ENCODE peak calls at places on chromosomes 5 and 9, in nine cellular contexts. K is GM10248, R is NB4, M is fibroblast of mammary gland, A is GM20000, W is heart left ventricle, N is IMR-90, E is foreskin keratinocyte, I is left lung. Q is an unnamed sample.

GRCh38 chr5:96714951-96715451 is 52.8 kb downstream of the CAST start:
- DNase-seq in K (no peak), R (peak; percentile 71), M (peak; percentile 84), A (no peak), W (peak; percentile 65), N (peak; percentile 91), E (peak; percentile 61), I (no peak), Q (peak; percentile 74)

GRCh38 chr5:38948501-38948900 is 102.7 kb downstream of the OSMR start:
- DNase-seq in K (no peak), R (no peak), M (peak; percentile 57), A (no peak), W (no peak), N (peak; percentile 65), E (peak; percentile 12), I (no peak), Q (no peak)

GRCh38 chr5:10885026-10885425 is 124.0 kb upstream of the DAP start:
- DNase-seq in K (no peak), R (peak; percentile 51), M (peak; percentile 21), A (no peak), W (no peak), N (peak; percentile 78), E (peak; percentile 57), I (no peak), Q (no peak)

GRCh38 chr5:26259081-26259480 is 779.3 kb downstream of the CDH9 start:
- DNase-seq in K (no peak), R (no peak), M (no peak), A (no peak), W (no peak), N (no peak), E (no peak), I (no peak), Q (no peak)

GRCh38 chr9:68523367-68523936 is 17.2 kb downstream of the TMEM252 start:
- DNase-seq in K (no peak), R (no peak), M (no peak), A (no peak), W (no peak), N (no peak), E (no peak), I (no peak), Q (no peak)

GRCh38 chr5:1652873-1653707 is 129.3 kb upstream of the LPCAT1 start:
- DNase-seq in K (no peak), R (peak; percentile 57), M (no peak), A (no peak), W (no peak), N (no peak), E (peak; percentile 6), I (peak; percentile 63), Q (no peak)

GRCh38 chr9:33458444-33458843 is 11.1 kb upstream of the AQP3 start:
- DNase-seq in K (peak; percentile 61), R (peak; percentile 63), M (no peak), A (peak; percentile 67), W (no peak), N (peak; percentile 46), E (peak; percentile 91), I (no peak), Q (no peak)

GRCh38 chr5:124962735-124963134 is 216.3 kb upstream of the ZNF608 start:
- DNase-seq in K (no peak), R (peak; percentile 40), M (no peak), A (no peak), W (no peak), N (no peak), E (no peak), I (no peak), Q (no peak)

GRCh38 chr9:93059097-93059959 is 827 bp downstream of the SUSD3 start:
- DNase-seq in K (peak; percentile 56), R (peak; percentile 75), M (no peak), A (peak; percentile 73), W (no peak), N (no peak), E (no peak), I (peak; percentile 87), Q (no peak)

GRCh38 chr9:34059231-34059720 is 10.6 kb upstream of the UBAP2 start:
- DNase-seq in K (no peak), R (no peak), M (no peak), A (no peak), W (no peak), N (no peak), E (no peak), I (no peak), Q (no peak)

GRCh38 chr9:78003730-78004129 is 27.9 kb downstream of the GNAQ start:
- DNase-seq in K (no peak), R (no peak), M (no peak), A (no peak), W (no peak), N (no peak), E (no peak), I (no peak), Q (no peak)
- TF ChIP-seq CTCF in K (no peak), R (no peak), M (no peak), A (no peak), W (no peak), N (no peak), E (no peak), I (no peak), Q (no peak)

GRCh38 chr9:133400292-133400691 is 17.5 kb downstream of the REXO4 start:
- DNase-seq in K (no peak), R (no peak), M (no peak), A (no peak), W (no peak), N (no peak), E (no peak), I (peak; percentile 70), Q (no peak)

GRCh38 chr9:133397895-133398294 is 19.9 kb downstream of the REXO4 start:
- DNase-seq in K (no peak), R (no peak), M (no peak), A (no peak), W (no peak), N (no peak), E (no peak), I (peak; percentile 46), Q (no peak)

GRCh38 chr9:133397370-133397769 is 20.4 kb downstream of the REXO4 start:
- DNase-seq in K (no peak), R (no peak), M (no peak), A (no peak), W (no peak), N (no peak), E (no peak), I (no peak), Q (no peak)

GRCh38 chr9:133394687-133395271 is 18.6 kb downstream of the STKLD1 start:
- DNase-seq in K (no peak), R (no peak), M (no peak), A (no peak), W (no peak), N (no peak), E (no peak), I (peak; percentile 49), Q (no peak)

DNA sequence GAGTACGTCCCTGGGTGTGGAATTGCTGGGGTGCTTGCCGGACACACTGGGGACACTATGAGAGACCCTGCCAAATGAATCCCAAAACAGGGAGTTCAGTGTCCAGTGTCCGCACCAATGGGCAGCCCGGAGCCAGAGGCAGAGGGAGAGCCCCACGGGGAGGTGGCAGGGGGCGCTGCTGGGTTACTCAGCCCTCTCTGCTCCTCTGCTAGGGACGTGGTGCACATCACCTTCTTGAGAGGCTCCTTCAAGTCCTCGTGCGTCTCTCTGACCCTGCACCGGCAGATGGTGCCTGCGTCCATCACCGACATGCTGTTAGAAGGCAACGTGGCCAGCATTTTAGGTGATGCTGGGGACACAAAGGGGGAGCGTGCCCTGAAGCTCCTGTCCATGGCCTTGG is 20.8 kb downstream of the STKLD1 start:
- DNase-seq in K (no peak), R (peak; percentile 57), M (peak; percentile 28), A (no peak), W (no peak), N (no peak), E (no peak), I (peak; percentile 70), Q (no peak)
- TF ChIP-seq CTCF in K (peak; percentile 36), R (peak; percentile 50), M (peak; percentile 33), A (no peak), W (no peak), N (peak; percentile 42), E (peak; percentile 32), I (no peak), Q (no peak)

DNA sequence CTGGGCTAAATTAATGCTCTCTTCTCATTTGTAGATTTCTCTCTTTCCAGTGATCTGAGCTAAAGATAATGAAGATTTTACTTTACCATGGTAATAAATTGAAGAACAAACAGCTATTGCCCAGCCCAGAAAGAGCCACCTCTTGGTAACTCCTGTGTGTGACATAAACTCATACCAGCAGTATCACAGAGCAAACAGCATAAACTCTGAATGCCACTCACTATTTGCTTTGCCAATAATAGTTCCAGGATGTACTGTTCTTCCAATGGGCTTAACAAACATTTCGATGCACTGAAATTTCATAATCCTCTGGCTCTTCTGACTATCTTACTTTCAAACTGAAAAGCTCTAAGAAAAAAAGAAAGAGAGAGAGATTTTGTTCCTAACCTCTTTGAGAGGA is 69.8 kb upstream of the RASEF start:
- DNase-seq in K (no peak), R (no peak), M (no peak), A (no peak), W (no peak), N (no peak), E (no peak), I (no peak), Q (no peak)
- TF ChIP-seq CTCF in K (no peak), R (no peak), M (no peak), A (no peak), W (no peak), N (no peak), E (no peak), I (no peak), Q (no peak)

DNA sequence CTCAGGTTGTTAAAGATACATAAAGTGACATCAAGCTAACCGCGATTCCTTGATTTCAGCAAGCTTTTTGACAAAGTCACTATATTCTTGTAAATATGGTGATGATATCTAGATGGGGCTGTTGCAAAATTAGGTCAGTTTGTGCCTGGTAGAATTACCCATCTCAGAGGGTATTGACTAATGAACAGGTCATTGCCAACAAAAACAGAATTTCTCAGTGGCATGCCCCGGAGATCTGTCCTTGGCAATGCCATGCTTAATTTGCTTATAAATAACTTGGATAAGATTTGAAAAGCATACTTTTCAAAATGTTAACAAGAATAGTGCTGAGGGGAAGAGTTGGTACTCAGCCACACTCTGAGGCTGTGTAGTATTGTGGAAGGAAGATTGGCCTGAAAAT is 783.3 kb upstream of the SEMA6A start:
- DNase-seq in K (no peak), R (no peak), M (no peak), A (no peak), W (no peak), N (no peak), E (no peak), I (no peak), Q (no peak)
- TF ChIP-seq CTCF in K (no peak), R (no peak), M (no peak), A (no peak), W (no peak), N (no peak), E (no peak), I (no peak), Q (no peak)

Q was measured in tibial artery.